ENCODE peak calls at places on chromosomes 3 and 15, in ten cellular contexts. P, A, I, C, L, R, M, N, E and J are unnamed samples.

GRCh38 chr15:88574062-88574461 is 27.6 kb upstream of the DET1 start:
- DNase-seq in P (no peak), A (no peak), I (no peak), C (no peak), L (no peak), R (no peak), M (no peak), N (no peak), E (no peak), J (no peak)

GRCh38 chr3:49723301-49723630 is 485 bp downstream of the GMPPB start:
- DNase-seq in P (peak; percentile 28), A (peak; percentile 54), I (no peak), C (peak; percentile 45), L (peak; percentile 67), R (peak; percentile 68), M (peak; percentile 84), N (peak; percentile 34), E (peak; percentile 48), J (peak; percentile 36)

GRCh38 chr15:83746231-83746630 is 92.3 kb downstream of the ADAMTSL3 start:
- DNase-seq in P (peak; percentile 18), A (no peak), I (no peak), C (no peak), L (no peak), R (no peak), M (no peak), N (no peak), E (no peak), J (no peak)

GRCh38 chr3:52843116-52843865 is 8.5 kb upstream of the MUSTN1 start:
- DNase-seq in P (no peak), A (no peak), I (no peak), C (no peak), L (no peak), R (no peak), M (no peak), N (no peak), E (no peak), J (no peak)

GRCh38 chr15:87850916-87851315 is 405.6 kb downstream of the NTRK3 start:
- DNase-seq in P (no peak), A (no peak), I (no peak), C (no peak), L (no peak), R (no peak), M (no peak), N (no peak), E (peak; percentile 16), J (no peak)

GRCh38 chr3:148717918-148718317 is 20.2 kb downstream of the AGTR1 start:
- DNase-seq in P (no peak), A (no peak), I (no peak), C (no peak), L (no peak), R (no peak), M (no peak), N (no peak), E (no peak), J (no peak)

GRCh38 chr15:35603298-35603697 is 57.3 kb upstream of the DPH6 start:
- DNase-seq in P (peak; percentile 85), A (no peak), I (no peak), C (no peak), L (no peak), R (no peak), M (no peak), N (peak; percentile 12), E (no peak), J (no peak)

GRCh38 chr3:52769786-52770445 is 824 bp downstream of the NEK4 start:
- DNase-seq in P (peak; percentile 11), A (no peak), I (no peak), C (no peak), L (no peak), R (no peak), M (no peak), N (no peak), E (no peak), J (no peak)

GRCh38 chr3:66991478-66991877 is 6.6 kb upstream of the KBTBD8 start:
- DNase-seq in P (peak; percentile 88), A (no peak), I (peak; percentile 41), C (no peak), L (no peak), R (no peak), M (no peak), N (no peak), E (no peak), J (peak; percentile 59)

GRCh38 chr3:135982404-135982761 is 16.9 kb downstream of the PPP2R3A start:
- DNase-seq in P (peak; percentile 88), A (no peak), I (no peak), C (no peak), L (no peak), R (no peak), M (no peak), N (no peak), E (no peak), J (no peak)

GRCh38 chr15:79007066-79007465 is 62.2 kb upstream of the CTSH start:
- DNase-seq in P (peak; percentile 41), A (no peak), I (no peak), C (peak; percentile 86), L (peak; percentile 54), R (no peak), M (peak; percentile 94), N (no peak), E (peak; percentile 46), J (peak; percentile 15)

GRCh38 chr3:84943379-84943778 is 15.4 kb upstream of the CADM2 start:
- DNase-seq in P (no peak), A (no peak), I (no peak), C (no peak), L (no peak), R (no peak), M (no peak), N (no peak), E (no peak), J (no peak)

DNA sequence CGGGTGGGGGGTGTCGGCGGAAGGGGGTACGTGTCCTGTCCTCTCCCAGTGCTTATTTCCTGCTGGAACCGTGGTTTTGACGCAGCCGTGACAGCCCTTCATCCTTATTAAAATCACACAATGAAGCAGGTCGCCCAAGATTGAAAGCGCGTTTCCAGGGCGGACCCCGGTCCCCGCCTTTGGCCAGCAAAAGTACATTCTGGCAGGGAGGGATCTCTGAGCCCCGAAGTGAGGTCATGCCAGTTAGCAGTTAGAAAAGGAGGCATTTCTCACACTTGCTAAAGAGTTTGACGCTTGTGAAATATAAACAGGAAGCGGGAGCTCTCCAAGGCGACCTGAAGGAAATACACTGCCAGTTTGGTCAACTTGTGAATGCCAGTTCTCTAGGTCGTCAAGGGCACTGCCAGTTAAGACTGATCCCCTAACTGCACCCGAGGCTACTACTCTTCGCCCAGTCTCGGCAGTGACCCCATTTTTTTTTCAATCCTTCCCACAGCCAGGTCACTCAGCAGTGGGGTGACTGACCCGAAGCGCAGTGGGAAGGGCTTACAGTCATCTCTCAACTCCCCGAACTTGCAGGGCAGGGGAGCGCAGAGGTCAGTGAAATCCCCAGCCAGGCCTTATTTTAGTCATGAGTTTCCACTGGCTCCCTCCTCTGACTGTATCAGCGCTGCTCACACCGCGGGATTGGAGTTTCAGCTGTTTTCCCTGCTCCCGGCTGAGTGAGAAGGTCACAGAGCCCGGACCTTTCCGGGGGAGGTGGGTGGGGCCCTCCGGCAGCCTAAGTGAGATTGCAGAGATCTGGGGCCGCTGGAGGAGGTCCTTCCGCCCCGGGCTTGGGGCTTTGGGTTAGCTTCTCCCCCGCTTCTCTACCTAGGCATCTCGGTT is 2.0 kb upstream of the BHLHE40 start:
- DNase-seq in P (peak; percentile 95), A (peak; percentile 86), I (no peak), C (peak; percentile 67), L (peak; percentile 68), R (peak; percentile 87), M (peak; percentile 91), N (peak; percentile 82), E (peak; percentile 88), J (peak; percentile 58)
- TF ChIP-seq CTCF in P (no peak), A (no peak), I (peak; percentile 10), C (no peak), L (no peak), R (no peak), M (no peak), N (no peak), E (no peak), J (no peak)

GRCh38 chr15:37792351-37792750 is 142.1 kb upstream of the TMCO5A start:
- DNase-seq in P (no peak), A (no peak), I (no peak), C (no peak), L (no peak), R (no peak), M (no peak), N (no peak), E (no peak), J (no peak)

GRCh38 chr15:37789881-37790280 is 144.6 kb upstream of the TMCO5A start:
- DNase-seq in P (peak; percentile 83), A (no peak), I (peak; percentile 26), C (no peak), L (no peak), R (no peak), M (no peak), N (no peak), E (no peak), J (peak; percentile 68)

GRCh38 chr15:37794947-37795346 is 139.5 kb upstream of the TMCO5A start:
- DNase-seq in P (peak; percentile 32), A (no peak), I (no peak), C (no peak), L (no peak), R (no peak), M (no peak), N (no peak), E (no peak), J (no peak)

GRCh38 chr15:37791693-37792092 is 142.7 kb upstream of the TMCO5A start:
- DNase-seq in P (no peak), A (no peak), I (no peak), C (no peak), L (no peak), R (no peak), M (no peak), N (no peak), E (no peak), J (no peak)

DNA sequence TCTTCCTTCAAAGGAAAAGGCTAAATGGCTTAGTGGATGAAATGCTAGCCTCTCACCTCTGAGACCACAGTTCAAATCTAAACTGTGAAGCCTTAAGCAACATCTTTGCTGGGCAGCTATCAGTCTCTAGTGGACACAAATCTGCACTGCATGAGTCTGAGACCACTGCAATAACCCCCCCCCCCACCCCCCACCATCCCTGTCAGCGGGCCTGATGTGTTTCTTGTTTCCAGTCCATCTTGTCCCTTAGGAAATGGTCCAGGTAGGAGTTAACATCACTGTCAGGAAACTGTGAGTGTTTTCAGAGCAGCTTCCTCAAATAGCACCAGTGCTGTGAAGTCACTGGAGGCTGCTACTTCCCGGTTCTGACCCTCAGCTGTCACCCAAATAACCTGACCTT is 140.6 kb upstream of the TMCO5A start:
- DNase-seq in P (peak; percentile 29), A (no peak), I (no peak), C (no peak), L (no peak), R (no peak), M (peak; percentile 56), N (no peak), E (no peak), J (no peak)
- TF ChIP-seq CTCF in P (peak; percentile 46), A (no peak), I (peak; percentile 40), C (no peak), L (no peak), R (no peak), M (peak; percentile 61), N (no peak), E (no peak), J (peak; percentile 60)

GRCh38 chr3:195904364-195904763 is 4.0 kb downstream of the TNK2 start:
- DNase-seq in P (no peak), A (no peak), I (no peak), C (no peak), L (no peak), R (no peak), M (no peak), N (no peak), E (no peak), J (no peak)
- TF ChIP-seq CTCF in P (no peak), A (no peak), I (no peak), C (no peak), L (no peak), R (no peak), M (no peak), N (no peak), E (no peak), J (no peak)

GRCh38 chr15:89772933-89773583 is 3.1 kb upstream of the MESP2 start:
- DNase-seq in P (no peak), A (no peak), I (no peak), C (no peak), L (peak; percentile 40), R (no peak), M (no peak), N (no peak), E (no peak), J (peak; percentile 19)
- TF ChIP-seq CTCF in P (peak; percentile 23), A (no peak), I (no peak), C (no peak), L (peak; percentile 39), R (no peak), M (peak; percentile 65), N (peak; percentile 51), E (no peak), J (peak; percentile 61)